ENCODE peak calls at places on chromosomes 16 and 17, in eight cellular contexts. G is tibial artery; S is HTR-8/SVneo; D is substantia nigra; Q is NCI-H345; J is CD4-positive, CD25-positive, alpha-beta regulatory T cell; W is activated naive CD8-positive, alpha-beta T cell treated with anti-CD3 and anti-CD28 coated beads for 36 hours; L is cortex of kidney. I is an unnamed sample.

GRCh38 chr17:73138541-73139138 is 26.2 kb upstream of the SSTR2 start:
- DNase-seq in G (no peak), S (no peak), D (no peak), Q (no peak), J (no peak), W (no peak), L (no peak), I (no peak)

GRCh38 chr17:51827140-51827539 is 331.4 kb downstream of the CA10 start:
- DNase-seq in G (no peak), S (no peak), D (no peak), Q (no peak), J (no peak), W (no peak), L (no peak), I (no peak)

GRCh38 chr16:77290451-77291110 is 91.4 kb downstream of the SYCE1L start:
- DNase-seq in G (no peak), S (no peak), D (no peak), Q (peak; percentile 68), J (no peak), W (no peak), L (no peak), I (no peak)

GRCh38 chr16:12229759-12230594 is 253.4 kb downstream of the SNX29 start:
- DNase-seq in G (no peak), S (no peak), D (no peak), Q (peak; percentile 91), J (no peak), W (no peak), L (no peak), I (no peak)

GRCh38 chr17:64074704-64075484 is 54.5 kb upstream of the ICAM2 start:
- DNase-seq in G (no peak), S (no peak), D (no peak), Q (no peak), J (no peak), W (no peak), L (no peak), I (no peak)

GRCh38 chr17:68909066-68909465 is 46.1 kb downstream of the ABCA8 start:
- DNase-seq in G (peak; percentile 73), S (peak; percentile 53), D (no peak), Q (no peak), J (no peak), W (no peak), L (no peak), I (peak; percentile 58)

GRCh38 chr17:63601439-63602371 is 1.0 kb downstream of the TACO1 start:
- DNase-seq in G (no peak), S (no peak), D (no peak), Q (no peak), J (no peak), W (no peak), L (no peak), I (no peak)

GRCh38 chr17:8870406-8871040 is 3.0 kb upstream of the PIK3R6 start:
- DNase-seq in G (no peak), S (no peak), D (no peak), Q (no peak), J (no peak), W (no peak), L (no peak), I (no peak)

GRCh38 chr17:11644265-11645212 is 46.3 kb downstream of the DNAH9 start:
- DNase-seq in G (peak; percentile 37), S (peak; percentile 6), D (peak; percentile 53), Q (peak; percentile 82), J (no peak), W (peak; percentile 30), L (no peak), I (peak; percentile 54)

GRCh38 chr17:59620518-59621259 is 994 bp downstream of the CLTC start:
- DNase-seq in G (peak; percentile 58), S (peak; percentile 45), D (no peak), Q (peak; percentile 45), J (peak; percentile 42), W (peak; percentile 32), L (no peak), I (no peak)

GRCh38 chr17:72119280-72119962 is 1.4 kb upstream of the SOX9 start:
- DNase-seq in G (no peak), S (no peak), D (no peak), Q (no peak), J (no peak), W (no peak), L (no peak), I (no peak)

GRCh38 chr16:66953462-66954096 is 7.5 kb upstream of the CES3 start:
- DNase-seq in G (no peak), S (no peak), D (no peak), Q (no peak), J (no peak), W (no peak), L (no peak), I (peak; percentile 17)

GRCh38 chr17:956905-957304 is 22.7 kb downstream of the NXN start:
- DNase-seq in G (no peak), S (peak; percentile 78), D (no peak), Q (no peak), J (no peak), W (no peak), L (no peak), I (no peak)

GRCh38 chr17:65466547-65466946 is 94.9 kb downstream of the AXIN2 start:
- DNase-seq in G (no peak), S (no peak), D (no peak), Q (no peak), J (no peak), W (no peak), L (no peak), I (no peak)

GRCh38 chr17:4965311-4965986 is 2.2 kb downstream of the SPAG7 start:
- DNase-seq in G (no peak), S (no peak), D (no peak), Q (no peak), J (no peak), W (no peak), L (no peak), I (no peak)

GRCh38 chr17:34740516-34740915 is 161.1 kb downstream of the TMEM132E start:
- DNase-seq in G (peak; percentile 15), S (no peak), D (no peak), Q (no peak), J (no peak), W (no peak), L (no peak), I (no peak)

GRCh38 chr17:50682938-50683337 is 24.8 kb downstream of the ANKRD40 start:
- DNase-seq in G (no peak), S (no peak), D (no peak), Q (no peak), J (no peak), W (no peak), L (no peak), I (no peak)

GRCh38 chr17:35709874-35710273 is 21.6 kb upstream of the RASL10B start:
- DNase-seq in G (no peak), S (no peak), D (no peak), Q (no peak), J (no peak), W (no peak), L (no peak), I (no peak)

GRCh38 chr17:50848039-50848438 is 12.7 kb downstream of the WFIKKN2 start:
- DNase-seq in G (no peak), S (no peak), D (no peak), Q (no peak), J (no peak), W (no peak), L (no peak), I (no peak)

GRCh38 chr17:42680331-42680808 is 1.3 kb downstream of the CCR10 start:
- DNase-seq in G (peak; percentile 42), S (no peak), D (no peak), Q (no peak), J (no peak), W (no peak), L (no peak), I (no peak)

GRCh38 chr17:78151514-78152008 is 5.4 kb downstream of the C17orf99 start:
- DNase-seq in G (no peak), S (no peak), D (no peak), Q (no peak), J (no peak), W (no peak), L (no peak), I (no peak)

GRCh38 chr16:67708368-67708771 is 10.7 kb downstream of the GFOD2 start:
- DNase-seq in G (no peak), S (no peak), D (no peak), Q (no peak), J (no peak), W (no peak), L (no peak), I (no peak)

GRCh38 chr17:80105762-80106161 is 4.4 kb downstream of the GAA start:
- DNase-seq in G (no peak), S (no peak), D (no peak), Q (peak; percentile 92), J (no peak), W (no peak), L (no peak), I (peak; percentile 28)

GRCh38 chr17:50686494-50687199 is 21.1 kb downstream of the ANKRD40 start:
- DNase-seq in G (peak; percentile 88), S (peak; percentile 85), D (no peak), Q (no peak), J (no peak), W (no peak), L (no peak), I (no peak)

GRCh38 chr17:37465058-37465616 is 24.6 kb upstream of the DUSP14 start:
- DNase-seq in G (no peak), S (peak; percentile 88), D (no peak), Q (no peak), J (no peak), W (no peak), L (no peak), I (no peak)

GRCh38 chr17:4007346-4008081 is 43.3 kb upstream of the ATP2A3 start:
- DNase-seq in G (no peak), S (no peak), D (no peak), Q (no peak), J (no peak), W (no peak), L (no peak), I (no peak)

GRCh38 chr17:58006563-58006923 is 503 bp downstream of the SRSF1 start:
- DNase-seq in G (peak; percentile 81), S (peak; percentile 66), D (peak; percentile 20), Q (peak; percentile 74), J (no peak), W (peak; percentile 61), L (no peak), I (peak; percentile 85)

GRCh38 chr17:75730065-75730464 is 8.8 kb downstream of the ITGB4 start:
- DNase-seq in G (no peak), S (no peak), D (no peak), Q (no peak), J (no peak), W (no peak), L (no peak), I (peak; percentile 81)

GRCh38 chr16:11168386-11169065 is 87.5 kb downstream of the SOCS1 start:
- DNase-seq in G (no peak), S (no peak), D (no peak), Q (no peak), J (no peak), W (no peak), L (no peak), I (no peak)

GRCh38 chr17:36993227-36993626 is 44.5 kb downstream of the AATF start:
- DNase-seq in G (no peak), S (no peak), D (no peak), Q (no peak), J (no peak), W (no peak), L (no peak), I (no peak)

GRCh38 chr16:11635679-11636171 is 32.5 kb upstream of the SNN start:
- DNase-seq in G (no peak), S (no peak), D (no peak), Q (no peak), J (no peak), W (no peak), L (no peak), I (no peak)

GRCh38 chr16:59991171-59991570 is 1257.1 kb upstream of the GOT2 start:
- DNase-seq in G (no peak), S (no peak), D (no peak), Q (no peak), J (no peak), W (no peak), L (no peak), I (no peak)

GRCh38 chr16:48405153-48405552 is 19.9 kb upstream of the SIAH1 start:
- DNase-seq in G (no peak), S (no peak), D (no peak), Q (no peak), J (no peak), W (no peak), L (no peak), I (no peak)

I was measured in left lung.